ENCODE peak calls at places on chromosomes 12 and 14, in ten cellular contexts. I, E, Y, O, P, B, G, V, L and R are unnamed samples.

GRCh38 chr14:74262076-74262475 is 22.8 kb downstream of the VSX2 start:
- DNase-seq in I (no peak), E (no peak), Y (no peak), O (no peak), P (no peak), B (no peak), G (no peak), V (no peak), L (no peak), R (no peak)

GRCh38 chr14:47948981-47949380 is 273.6 kb upstream of the MDGA2 start:
- DNase-seq in I (no peak), E (no peak), Y (no peak), O (no peak), P (no peak), B (no peak), G (no peak), V (no peak), L (no peak), R (no peak)

GRCh38 chr14:62885451-62885850 is 159.8 kb downstream of the KCNH5 start:
- DNase-seq in I (no peak), E (no peak), Y (no peak), O (no peak), P (no peak), B (no peak), G (no peak), V (peak), L (no peak), R (no peak)

GRCh38 chr12:112664569-112664968 is 127.0 kb upstream of the RPH3A start:
- DNase-seq in I (no peak), E (no peak), Y (no peak), O (no peak), P (no peak), B (no peak), G (no peak), V (no peak), L (no peak), R (no peak)

GRCh38 chr12:27573972-27574371 is 50.0 kb downstream of the PPFIBP1 start:
- DNase-seq in I (no peak), E (no peak), Y (no peak), O (no peak), P (no peak), B (no peak), G (no peak), V (peak), L (peak), R (no peak)

GRCh38 chr14:105499256-105500035 is 8.4 kb downstream of the TEDC1 start:
- DNase-seq in I (peak), E (no peak), Y (no peak), O (peak), P (no peak), B (peak), G (no peak), V (no peak), L (no peak), R (peak)

GRCh38 chr12:4031703-4032291 is 158.6 kb upstream of the PARP11 start:
- DNase-seq in I (peak), E (peak), Y (peak), O (no peak), P (peak), B (peak), G (no peak), V (peak), L (no peak), R (no peak)

GRCh38 chr14:89956294-89957009 is 725 bp downstream of the TDP1 start:
- DNase-seq in I (peak), E (peak), Y (peak), O (peak), P (peak), B (peak), G (peak), V (peak), L (peak), R (peak)

GRCh38 chr12:79887912-79888311 is 47.0 kb downstream of the PPP1R12A start:
- DNase-seq in I (no peak), E (no peak), Y (no peak), O (no peak), P (no peak), B (no peak), G (no peak), V (no peak), L (no peak), R (no peak)

GRCh38 chr12:122976648-122976975 is 1.6 kb downstream of the OGFOD2 start:
- DNase-seq in I (no peak), E (no peak), Y (peak), O (no peak), P (no peak), B (no peak), G (no peak), V (no peak), L (no peak), R (no peak)
- TF ChIP-seq POLR2A in I (no peak), E (no peak), Y (no peak), O (no peak), P (no peak), B (no peak), G (no peak), V (no peak), L (no peak), R (no peak)

GRCh38 chr12:51371295-51371953 is 19.8 kb downstream of the GALNT6 start:
- DNase-seq in I (peak), E (peak), Y (no peak), O (peak), P (peak), B (no peak), G (peak), V (peak), L (peak), R (no peak)

GRCh38 chr12:51370667-51371066 is 20.5 kb downstream of the GALNT6 start:
- DNase-seq in I (no peak), E (no peak), Y (no peak), O (no peak), P (no peak), B (no peak), G (no peak), V (no peak), L (no peak), R (no peak)

GRCh38 chr12:51369581-51369980 is 21.6 kb downstream of the GALNT6 start:
- DNase-seq in I (no peak), E (no peak), Y (no peak), O (no peak), P (no peak), B (no peak), G (no peak), V (no peak), L (no peak), R (no peak)

GRCh38 chr12:51372021-51372420 is 19.2 kb downstream of the GALNT6 start:
- DNase-seq in I (no peak), E (no peak), Y (no peak), O (no peak), P (no peak), B (no peak), G (no peak), V (no peak), L (no peak), R (no peak)

GRCh38 chr12:51368640-51369517 is 22.3 kb downstream of the GALNT6 start:
- DNase-seq in I (no peak), E (peak), Y (peak), O (no peak), P (peak), B (peak), G (peak), V (peak), L (no peak), R (peak)
- TF ChIP-seq POLR2A in I (no peak), E (no peak), Y (no peak), O (no peak), P (no peak), B (peak), G (no peak), V (no peak), L (no peak), R (no peak)

GRCh38 chr12:1351926-1352325 is 242.5 kb downstream of the FBXL14 start:
- DNase-seq in I (no peak), E (no peak), Y (no peak), O (no peak), P (no peak), B (no peak), G (no peak), V (peak), L (no peak), R (no peak)
- TF ChIP-seq POLR2A in I (no peak), E (no peak), Y (no peak), O (no peak), P (no peak), B (no peak), G (no peak), V (no peak), L (no peak), R (no peak)

GRCh38 chr12:11797317-11797913 is 147.9 kb downstream of the ETV6 start:
- DNase-seq in I (no peak), E (peak), Y (no peak), O (peak), P (no peak), B (no peak), G (peak), V (peak), L (no peak), R (no peak)

GRCh38 chr12:11801643-11802042 is 152.2 kb downstream of the ETV6 start:
- DNase-seq in I (no peak), E (no peak), Y (no peak), O (no peak), P (no peak), B (no peak), G (no peak), V (no peak), L (no peak), R (no peak)

GRCh38 chr12:11797993-11798720 is 148.7 kb downstream of the ETV6 start:
- DNase-seq in I (no peak), E (no peak), Y (no peak), O (no peak), P (no peak), B (no peak), G (no peak), V (no peak), L (no peak), R (no peak)

GRCh38 chr12:11795910-11796459 is 146.5 kb downstream of the ETV6 start:
- DNase-seq in I (no peak), E (no peak), Y (no peak), O (peak), P (no peak), B (no peak), G (no peak), V (peak), L (peak), R (no peak)

GRCh38 chr12:11798856-11799530 is 149.5 kb downstream of the ETV6 start:
- DNase-seq in I (no peak), E (no peak), Y (no peak), O (peak), P (no peak), B (no peak), G (no peak), V (peak), L (no peak), R (no peak)
- TF ChIP-seq POLR2A in I (no peak), E (no peak), Y (no peak), O (no peak), P (no peak), B (no peak), G (no peak), V (no peak), L (no peak), R (no peak)